ENCODE peak calls at places on chromosomes 13 and 19, in ten cellular contexts. One of them, this sample, is unnamed.
A peak's percentile ranks its signal among the peaks of the same experiment; 100 is the strongest.

GRCh38 chr19:590750-591098 is 1.0 kb downstream of the HCN2 start:
- DNase-seq in NCI-H524 treated with DMSO at 0.1 percent for 48 hours: no peak
- DNase-seq in fibroblast of pulmonary artery: no peak
- DNase-seq in fibroblast of lung: no peak
- DNase-seq in A172: no peak
- DNase-seq in NCI-H1092: no peak
- DNase-seq in CD8-positive, alpha-beta T cell: no peak
- DNase-seq in AG09309: no peak
- DNase-seq in cardiac fibroblast: no peak
- DNase-seq in GM04504: no peak
- DNase-seq in this sample: no peak

GRCh38 chr13:57865600-57866294 is 234.2 kb downstream of the PCDH17 start:
- DNase-seq in AG09309: no peak
- DNase-seq in NCI-H1092: no peak
- DNase-seq in CD8-positive, alpha-beta T cell: no peak
- DNase-seq in A172: no peak
- DNase-seq in fibroblast of pulmonary artery: no peak
- DNase-seq in GM04504: no peak
- DNase-seq in fibroblast of lung: no peak
- DNase-seq in cardiac fibroblast: no peak
- DNase-seq in NCI-H524 treated with DMSO at 0.1 percent for 48 hours: no peak
- DNase-seq in this sample: no peak

GRCh38 chr13:110888390-110888789 is 26.5 kb downstream of the ANKRD10 start:
- DNase-seq in A172: no peak
- DNase-seq in NCI-H1092: no peak
- DNase-seq in GM04504: no peak
- DNase-seq in fibroblast of lung: no peak
- DNase-seq in CD8-positive, alpha-beta T cell: no peak
- DNase-seq in fibroblast of pulmonary artery: no peak
- DNase-seq in cardiac fibroblast: no peak
- DNase-seq in NCI-H524 treated with DMSO at 0.1 percent for 48 hours: no peak
- DNase-seq in AG09309: no peak
- DNase-seq in this sample: no peak

GRCh38 chr13:113143466-113144254 is 14.8 kb upstream of the PROZ start:
- DNase-seq in AG09309: no peak
- DNase-seq in A172: no peak
- DNase-seq in NCI-H1092: no peak
- DNase-seq in fibroblast of lung: no peak
- DNase-seq in GM04504: no peak
- DNase-seq in cardiac fibroblast: no peak
- DNase-seq in CD8-positive, alpha-beta T cell: no peak
- DNase-seq in fibroblast of pulmonary artery: no peak
- DNase-seq in NCI-H524 treated with DMSO at 0.1 percent for 48 hours: no peak
- DNase-seq in this sample: no peak

GRCh38 chr19:5048727-5049553 is 80.0 kb downstream of the KDM4B start:
- DNase-seq in NCI-H1092: no peak
- DNase-seq in AG09309: no peak
- DNase-seq in GM04504: no peak
- DNase-seq in CD8-positive, alpha-beta T cell: no peak
- DNase-seq in cardiac fibroblast: peak; percentile 76
- DNase-seq in fibroblast of pulmonary artery: peak; percentile 70
- DNase-seq in NCI-H524 treated with DMSO at 0.1 percent for 48 hours: no peak
- DNase-seq in A172: peak; percentile 89
- DNase-seq in fibroblast of lung: peak; percentile 84
- DNase-seq in this sample: no peak

GRCh38 chr19:14434543-14435319 is 1.6 kb downstream of the PKN1 start:
- DNase-seq in AG09309: peak; percentile 5
- DNase-seq in A172: peak; percentile 98
- DNase-seq in fibroblast of lung: peak; percentile 77
- DNase-seq in fibroblast of pulmonary artery: peak; percentile 82
- DNase-seq in cardiac fibroblast: peak; percentile 83
- DNase-seq in NCI-H524 treated with DMSO at 0.1 percent for 48 hours: no peak
- DNase-seq in GM04504: peak; percentile 65
- DNase-seq in CD8-positive, alpha-beta T cell: peak; percentile 36
- DNase-seq in NCI-H1092: no peak
- DNase-seq in this sample: no peak

GRCh38 chr13:79187917-79188699 is 217.9 kb downstream of the RBM26 start:
- DNase-seq in cardiac fibroblast: no peak
- DNase-seq in NCI-H524 treated with DMSO at 0.1 percent for 48 hours: no peak
- DNase-seq in AG09309: no peak
- DNase-seq in A172: no peak
- DNase-seq in NCI-H1092: no peak
- DNase-seq in GM04504: no peak
- DNase-seq in CD8-positive, alpha-beta T cell: no peak
- DNase-seq in fibroblast of pulmonary artery: no peak
- DNase-seq in fibroblast of lung: no peak
- DNase-seq in this sample: no peak

GRCh38 chr13:82681535-82681934 is 1200.7 kb downstream of the SLITRK1 start:
- DNase-seq in CD8-positive, alpha-beta T cell: no peak
- DNase-seq in NCI-H1092: no peak
- DNase-seq in AG09309: no peak
- DNase-seq in fibroblast of lung: no peak
- DNase-seq in NCI-H524 treated with DMSO at 0.1 percent for 48 hours: no peak
- DNase-seq in A172: no peak
- DNase-seq in GM04504: no peak
- DNase-seq in fibroblast of pulmonary artery: no peak
- DNase-seq in cardiac fibroblast: no peak
- DNase-seq in this sample: no peak

GRCh38 chr19:38729653-38730469 is 14.4 kb downstream of the CAPN12 start:
- DNase-seq in GM04504: no peak
- DNase-seq in fibroblast of pulmonary artery: peak; percentile 57
- DNase-seq in CD8-positive, alpha-beta T cell: peak; percentile 85
- DNase-seq in NCI-H1092: no peak
- DNase-seq in cardiac fibroblast: peak; percentile 63
- DNase-seq in fibroblast of lung: peak; percentile 47
- DNase-seq in AG09309: no peak
- DNase-seq in NCI-H524 treated with DMSO at 0.1 percent for 48 hours: no peak
- DNase-seq in A172: peak; percentile 54
- DNase-seq in this sample: no peak

GRCh38 chr13:43301341-43301969 is 278.1 kb downstream of the DNAJC15 start:
- DNase-seq in NCI-H1092: peak; percentile 19
- DNase-seq in A172: no peak
- DNase-seq in AG09309: no peak
- DNase-seq in NCI-H524 treated with DMSO at 0.1 percent for 48 hours: no peak
- DNase-seq in GM04504: no peak
- DNase-seq in fibroblast of pulmonary artery: no peak
- DNase-seq in fibroblast of lung: peak; percentile 38
- DNase-seq in cardiac fibroblast: no peak
- DNase-seq in CD8-positive, alpha-beta T cell: no peak
- DNase-seq in this sample: no peak

GRCh38 chr13:33138441-33138840 is 122.2 kb downstream of the KL start:
- DNase-seq in AG09309: no peak
- DNase-seq in fibroblast of lung: no peak
- DNase-seq in NCI-H1092: no peak
- DNase-seq in fibroblast of pulmonary artery: no peak
- DNase-seq in NCI-H524 treated with DMSO at 0.1 percent for 48 hours: no peak
- DNase-seq in CD8-positive, alpha-beta T cell: no peak
- DNase-seq in cardiac fibroblast: no peak
- DNase-seq in GM04504: no peak
- DNase-seq in A172: no peak
- DNase-seq in this sample: no peak

GRCh38 chr19:51368366-51369282 is at the start of gene CLDND2:
- DNase-seq in AG09309: no peak
- DNase-seq in fibroblast of lung: no peak
- DNase-seq in NCI-H524 treated with DMSO at 0.1 percent for 48 hours: no peak
- DNase-seq in cardiac fibroblast: no peak
- DNase-seq in NCI-H1092: no peak
- DNase-seq in GM04504: no peak
- DNase-seq in CD8-positive, alpha-beta T cell: peak; percentile 35
- DNase-seq in A172: no peak
- DNase-seq in fibroblast of pulmonary artery: no peak
- DNase-seq in this sample: peak; percentile 41

GRCh38 chr19:13842294-13843103 is 34.4 kb upstream of the NANOS3 start:
- DNase-seq in NCI-H1092: no peak
- DNase-seq in NCI-H524 treated with DMSO at 0.1 percent for 48 hours: no peak
- DNase-seq in fibroblast of pulmonary artery: peak; percentile 77
- DNase-seq in A172: peak; percentile 70
- DNase-seq in cardiac fibroblast: peak; percentile 90
- DNase-seq in AG09309: no peak
- DNase-seq in CD8-positive, alpha-beta T cell: peak; percentile 85
- DNase-seq in GM04504: no peak
- DNase-seq in fibroblast of lung: peak; percentile 66
- DNase-seq in this sample: no peak

GRCh38 chr19:55406869-55407624 is 541 bp downstream of the UBE2S start:
- DNase-seq in CD8-positive, alpha-beta T cell: peak; percentile 29
- DNase-seq in GM04504: no peak
- DNase-seq in fibroblast of lung: no peak
- DNase-seq in A172: no peak
- DNase-seq in cardiac fibroblast: peak; percentile 50
- DNase-seq in fibroblast of pulmonary artery: peak; percentile 41
- DNase-seq in AG09309: no peak
- DNase-seq in NCI-H1092: no peak
- DNase-seq in NCI-H524 treated with DMSO at 0.1 percent for 48 hours: no peak
- DNase-seq in this sample: no peak

GRCh38 chr19:16628984-16629691 is 1.1 kb upstream of the MED26 start:
- DNase-seq in AG09309: peak; percentile 20
- DNase-seq in A172: peak; percentile 21
- DNase-seq in fibroblast of pulmonary artery: peak; percentile 62
- DNase-seq in fibroblast of lung: peak; percentile 23
- DNase-seq in NCI-H1092: peak; percentile 33
- DNase-seq in NCI-H524 treated with DMSO at 0.1 percent for 48 hours: no peak
- DNase-seq in CD8-positive, alpha-beta T cell: no peak
- DNase-seq in cardiac fibroblast: peak; percentile 68
- DNase-seq in GM04504: peak; percentile 68
- DNase-seq in this sample: peak; percentile 48

GRCh38 chr19:33728141-33728540 is 68.5 kb upstream of the KCTD15 start:
- DNase-seq in cardiac fibroblast: no peak
- DNase-seq in fibroblast of lung: no peak
- DNase-seq in AG09309: no peak
- DNase-seq in GM04504: no peak
- DNase-seq in fibroblast of pulmonary artery: no peak
- DNase-seq in A172: no peak
- DNase-seq in NCI-H1092: no peak
- DNase-seq in CD8-positive, alpha-beta T cell: no peak
- DNase-seq in NCI-H524 treated with DMSO at 0.1 percent for 48 hours: no peak
- DNase-seq in this sample: no peak

GRCh38 chr19:13892885-13893284 is 13.0 kb downstream of the BRME1 start:
- DNase-seq in NCI-H524 treated with DMSO at 0.1 percent for 48 hours: no peak
- DNase-seq in fibroblast of lung: no peak
- DNase-seq in A172: no peak
- DNase-seq in AG09309: no peak
- DNase-seq in fibroblast of pulmonary artery: no peak
- DNase-seq in CD8-positive, alpha-beta T cell: no peak
- DNase-seq in NCI-H1092: no peak
- DNase-seq in GM04504: no peak
- DNase-seq in cardiac fibroblast: no peak
- DNase-seq in this sample: no peak

GRCh38 chr13:50842711-50843255 is 709 bp downstream of the DLEU7 start:
- DNase-seq in NCI-H524 treated with DMSO at 0.1 percent for 48 hours: no peak
- DNase-seq in GM04504: no peak
- DNase-seq in fibroblast of pulmonary artery: no peak
- DNase-seq in NCI-H1092: no peak
- DNase-seq in CD8-positive, alpha-beta T cell: no peak
- DNase-seq in AG09309: no peak
- DNase-seq in fibroblast of lung: no peak
- DNase-seq in cardiac fibroblast: no peak
- DNase-seq in A172: no peak
- DNase-seq in this sample: no peak

GRCh38 chr13:71831716-71832115 is 35.3 kb downstream of the DACH1 start:
- DNase-seq in CD8-positive, alpha-beta T cell: no peak
- DNase-seq in NCI-H524 treated with DMSO at 0.1 percent for 48 hours: no peak
- DNase-seq in GM04504: no peak
- DNase-seq in NCI-H1092: no peak
- DNase-seq in AG09309: no peak
- DNase-seq in A172: no peak
- DNase-seq in fibroblast of lung: no peak
- DNase-seq in cardiac fibroblast: no peak
- DNase-seq in fibroblast of pulmonary artery: no peak
- DNase-seq in this sample: no peak

GRCh38 chr19:45761714-45762113 is 7.3 kb downstream of the SIX5 start:
- DNase-seq in AG09309: no peak
- DNase-seq in NCI-H1092: no peak
- DNase-seq in fibroblast of lung: no peak
- DNase-seq in NCI-H524 treated with DMSO at 0.1 percent for 48 hours: no peak
- DNase-seq in CD8-positive, alpha-beta T cell: no peak
- DNase-seq in fibroblast of pulmonary artery: no peak
- DNase-seq in cardiac fibroblast: no peak
- DNase-seq in A172: no peak
- DNase-seq in GM04504: no peak
- DNase-seq in this sample: no peak

GRCh38 chr19:35545855-35546381 is 492 bp downstream of the TMEM147 start:
- DNase-seq in fibroblast of pulmonary artery: no peak
- DNase-seq in A172: peak; percentile 11
- DNase-seq in GM04504: no peak
- DNase-seq in CD8-positive, alpha-beta T cell: peak; percentile 51
- DNase-seq in AG09309: no peak
- DNase-seq in NCI-H524 treated with DMSO at 0.1 percent for 48 hours: no peak
- DNase-seq in NCI-H1092: no peak
- DNase-seq in fibroblast of lung: peak; percentile 18
- DNase-seq in cardiac fibroblast: peak; percentile 31
- DNase-seq in this sample: no peak

GRCh38 chr13:85405316-85405897 is 393.8 kb downstream of the SLITRK6 start:
- DNase-seq in A172: no peak
- DNase-seq in cardiac fibroblast: no peak
- DNase-seq in NCI-H1092: no peak
- DNase-seq in fibroblast of lung: no peak
- DNase-seq in fibroblast of pulmonary artery: no peak
- DNase-seq in NCI-H524 treated with DMSO at 0.1 percent for 48 hours: no peak
- DNase-seq in GM04504: no peak
- DNase-seq in AG09309: no peak
- DNase-seq in CD8-positive, alpha-beta T cell: no peak
- DNase-seq in this sample: no peak

GRCh38 chr13:42996584-42996983 is 4.5 kb upstream of the EPSTI1 start:
- DNase-seq in fibroblast of lung: peak; percentile 82
- DNase-seq in AG09309: peak; percentile 89
- DNase-seq in cardiac fibroblast: peak; percentile 72
- DNase-seq in NCI-H1092: no peak
- DNase-seq in fibroblast of pulmonary artery: peak; percentile 93
- DNase-seq in CD8-positive, alpha-beta T cell: no peak
- DNase-seq in A172: peak; percentile 63
- DNase-seq in NCI-H524 treated with DMSO at 0.1 percent for 48 hours: no peak
- DNase-seq in GM04504: no peak
- DNase-seq in this sample: no peak

GRCh38 chr13:72693832-72694231 is 33.6 kb downstream of the MZT1 start:
- DNase-seq in NCI-H1092: no peak
- DNase-seq in GM04504: no peak
- DNase-seq in fibroblast of pulmonary artery: no peak
- DNase-seq in NCI-H524 treated with DMSO at 0.1 percent for 48 hours: no peak
- DNase-seq in AG09309: no peak
- DNase-seq in CD8-positive, alpha-beta T cell: no peak
- DNase-seq in A172: no peak
- DNase-seq in fibroblast of lung: no peak
- DNase-seq in cardiac fibroblast: no peak
- DNase-seq in this sample: no peak

GRCh38 chr13:111650626-111651025 is 330.2 kb downstream of the TEX29 start:
- DNase-seq in NCI-H524 treated with DMSO at 0.1 percent for 48 hours: no peak
- DNase-seq in fibroblast of lung: no peak
- DNase-seq in GM04504: no peak
- DNase-seq in NCI-H1092: no peak
- DNase-seq in fibroblast of pulmonary artery: no peak
- DNase-seq in cardiac fibroblast: no peak
- DNase-seq in CD8-positive, alpha-beta T cell: no peak
- DNase-seq in AG09309: no peak
- DNase-seq in A172: no peak
- DNase-seq in this sample: no peak

GRCh38 chr19:2302319-2303208 is 5.4 kb downstream of the LINGO3 start:
- DNase-seq in NCI-H1092: no peak
- DNase-seq in fibroblast of lung: peak; percentile 46
- DNase-seq in A172: no peak
- DNase-seq in AG09309: no peak
- DNase-seq in cardiac fibroblast: peak; percentile 59
- DNase-seq in CD8-positive, alpha-beta T cell: no peak
- DNase-seq in fibroblast of pulmonary artery: peak; percentile 54
- DNase-seq in NCI-H524 treated with DMSO at 0.1 percent for 48 hours: no peak
- DNase-seq in GM04504: no peak
- DNase-seq in this sample: no peak